ENCODE peak calls at places on chromosomes 11 and 22, in eight cellular contexts. J is prostate gland, S is astrocyte of the spinal cord, W is right atrium auricular region, T is B cell, Z is lower lobe of right lung, I is tibial artery, H is OCI-LY7. B is an unnamed sample.

GRCh38 chr11:45657496-45658260 is 7.7 kb downstream of the CHST1 start:
- DNase-seq in J (no peak), S (no peak), W (no peak), T (no peak), Z (no peak), I (no peak), H (no peak), B (no peak)

GRCh38 chr11:44110231-44110679 is 14.8 kb downstream of the EXT2 start:
- DNase-seq in J (peak), S (peak), W (no peak), T (peak), Z (no peak), I (peak), H (peak), B (no peak)

GRCh38 chr22:43554694-43555365 is 143.0 kb downstream of the MPPED1 start:
- DNase-seq in J (no peak), S (no peak), W (peak), T (no peak), Z (no peak), I (no peak), H (no peak), B (no peak)

GRCh38 chr11:118623291-118623655 is 15.9 kb downstream of the PHLDB1 start:
- DNase-seq in J (peak), S (peak), W (no peak), T (no peak), Z (peak), I (no peak), H (no peak), B (no peak)

GRCh38 chr11:34256591-34256990 is 101.2 kb downstream of the ABTB2 start:
- DNase-seq in J (no peak), S (no peak), W (no peak), T (no peak), Z (no peak), I (no peak), H (no peak), B (no peak)

GRCh38 chr11:88402192-88402715 is 64.7 kb upstream of the CTSC start:
- DNase-seq in J (no peak), S (peak), W (no peak), T (no peak), Z (no peak), I (no peak), H (no peak), B (no peak)

GRCh38 chr11:126163074-126163700 is 48.3 kb downstream of the RPUSD4 start:
- DNase-seq in J (no peak), S (peak), W (no peak), T (no peak), Z (no peak), I (no peak), H (no peak), B (no peak)

GRCh38 chr11:129836979-129837378 is 21.3 kb downstream of the TMEM45B start:
- DNase-seq in J (no peak), S (no peak), W (no peak), T (no peak), Z (no peak), I (no peak), H (no peak), B (no peak)

GRCh38 chr11:96500440-96500839 is 110.6 kb downstream of the JRKL start:
- DNase-seq in J (no peak), S (no peak), W (no peak), T (no peak), Z (no peak), I (no peak), H (no peak), B (no peak)

GRCh38 chr11:102177974-102178631 is 67.9 kb downstream of the YAP1 start:
- DNase-seq in J (peak), S (peak), W (no peak), T (no peak), Z (no peak), I (no peak), H (no peak), B (no peak)

GRCh38 chr11:61091373-61092279 is 10.7 kb upstream of the CD5 start:
- DNase-seq in J (no peak), S (peak), W (no peak), T (no peak), Z (no peak), I (no peak), H (no peak), B (no peak)

GRCh38 chr11:19951558-19952083 is 208.7 kb downstream of the DBX1 start:
- DNase-seq in J (peak), S (peak), W (no peak), T (peak), Z (no peak), I (no peak), H (peak), B (no peak)

GRCh38 chr11:4054643-4055042 is 40.0 kb upstream of the RRM1 start:
- DNase-seq in J (no peak), S (no peak), W (no peak), T (no peak), Z (no peak), I (no peak), H (no peak), B (no peak)

GRCh38 chr22:25700996-25701815 is 40.8 kb upstream of the MYO18B start:
- DNase-seq in J (no peak), S (peak), W (no peak), T (no peak), Z (no peak), I (no peak), H (no peak), B (no peak)

GRCh38 chr11:114624455-114625207 is 29.0 kb upstream of the NXPE4 start:
- DNase-seq in J (no peak), S (no peak), W (no peak), T (no peak), Z (no peak), I (no peak), H (no peak), B (no peak)

GRCh38 chr11:35160902-35161585 is 22.1 kb downstream of the CD44 start:
- DNase-seq in J (no peak), S (no peak), W (no peak), T (no peak), Z (no peak), I (no peak), H (no peak), B (no peak)

DNA sequence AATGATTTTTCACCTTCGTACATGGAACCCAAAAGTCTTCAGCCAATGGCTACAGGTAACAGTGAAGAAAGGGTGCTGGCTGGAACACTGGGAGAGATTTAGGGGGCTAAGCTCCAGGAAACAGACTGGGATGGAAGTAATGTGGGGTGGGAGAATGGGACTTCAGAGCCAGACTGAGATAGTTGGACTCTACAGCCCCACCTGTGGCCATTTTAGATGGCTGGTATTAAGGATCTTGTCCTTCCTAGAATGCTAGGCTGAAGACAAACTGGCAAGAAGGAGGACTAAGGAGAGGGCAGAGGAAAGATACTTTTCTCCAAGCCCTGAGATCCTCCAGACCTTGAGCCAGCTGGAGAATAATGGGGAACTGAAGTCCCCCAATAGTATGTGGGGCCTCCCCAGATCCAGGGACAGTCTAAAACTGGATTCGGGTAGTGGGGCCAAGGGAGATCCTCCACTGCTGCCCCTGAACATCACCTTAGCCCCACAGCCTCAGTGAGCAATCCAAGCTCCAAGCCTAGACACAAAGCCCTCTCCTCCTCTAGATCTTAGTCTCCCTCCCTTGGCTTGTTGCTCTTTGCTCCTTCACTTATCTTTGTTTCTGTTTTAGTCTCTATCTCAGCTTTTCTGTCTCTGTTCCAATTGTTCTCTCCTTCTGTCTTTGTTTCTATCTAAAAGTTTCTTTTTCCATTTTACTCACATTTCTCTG is 16.1 kb upstream of the RRAS2 start:
- DNase-seq in J (no peak), S (no peak), W (no peak), T (no peak), Z (no peak), I (no peak), H (no peak), B (no peak)
- TF ChIP-seq CTCF in J (no peak), S (peak), W (no peak), T (peak), Z (no peak), I (no peak), H (peak), B (no peak)

GRCh38 chr11:66443602-66444001 is 5.0 kb upstream of the MRPL11 start:
- DNase-seq in J (no peak), S (peak), W (no peak), T (no peak), Z (no peak), I (no peak), H (no peak), B (peak)

GRCh38 chr11:66438009-66438503 is 592 bp downstream of the MRPL11 start:
- DNase-seq in J (no peak), S (no peak), W (no peak), T (no peak), Z (no peak), I (no peak), H (no peak), B (no peak)

DNA sequence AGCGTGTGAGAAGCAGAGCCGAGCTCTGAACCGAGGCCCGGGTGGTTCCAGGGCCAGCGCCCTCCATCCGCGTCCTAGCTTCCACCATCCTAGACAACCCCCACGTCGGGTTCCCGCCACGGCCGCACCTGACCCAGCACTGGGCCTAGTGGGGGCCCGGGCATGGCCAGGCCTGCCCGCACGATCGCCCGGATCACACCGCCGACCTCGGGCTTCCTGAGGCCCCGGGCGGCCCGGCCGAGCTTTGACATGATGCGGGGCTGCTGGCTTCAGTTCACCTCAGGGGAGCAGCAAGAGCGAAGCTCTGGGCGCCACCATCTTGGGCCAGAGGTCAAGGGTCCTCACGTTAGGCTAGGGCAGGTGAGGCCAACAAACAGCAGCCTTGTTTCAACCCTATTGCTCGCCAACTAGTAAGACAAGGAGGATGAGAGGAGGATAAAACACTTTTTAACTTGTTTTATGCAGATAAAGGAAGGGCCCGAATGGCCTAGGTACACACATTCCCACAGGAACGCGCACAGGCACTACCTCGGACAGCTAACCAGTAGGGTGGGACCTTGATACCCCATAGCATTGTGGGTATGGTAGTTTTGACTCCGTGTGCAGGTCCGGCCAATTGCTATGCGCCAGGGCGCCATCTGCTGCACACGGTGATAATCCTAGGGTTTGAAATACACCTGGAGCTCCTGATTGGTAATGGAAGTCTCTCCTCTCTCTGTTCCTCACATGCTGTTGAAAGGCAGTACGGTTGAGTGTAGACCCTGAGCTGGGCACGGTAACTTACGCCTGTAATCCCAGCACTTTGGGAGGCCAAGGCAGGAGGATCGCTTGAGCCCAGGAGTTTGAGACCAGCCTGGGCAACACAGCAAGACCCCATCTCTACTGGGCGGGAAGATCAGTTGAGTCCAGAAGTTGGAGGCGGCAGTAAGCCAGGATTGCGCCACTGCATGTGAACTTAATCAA is at the start of gene MRPL11:
- DNase-seq in J (peak), S (peak), W (peak), T (peak), Z (peak), I (peak), H (peak), B (peak)
- TF ChIP-seq CTCF in J (peak), S (peak), W (peak), T (peak), Z (peak), I (peak), H (peak), B (peak)

DNA sequence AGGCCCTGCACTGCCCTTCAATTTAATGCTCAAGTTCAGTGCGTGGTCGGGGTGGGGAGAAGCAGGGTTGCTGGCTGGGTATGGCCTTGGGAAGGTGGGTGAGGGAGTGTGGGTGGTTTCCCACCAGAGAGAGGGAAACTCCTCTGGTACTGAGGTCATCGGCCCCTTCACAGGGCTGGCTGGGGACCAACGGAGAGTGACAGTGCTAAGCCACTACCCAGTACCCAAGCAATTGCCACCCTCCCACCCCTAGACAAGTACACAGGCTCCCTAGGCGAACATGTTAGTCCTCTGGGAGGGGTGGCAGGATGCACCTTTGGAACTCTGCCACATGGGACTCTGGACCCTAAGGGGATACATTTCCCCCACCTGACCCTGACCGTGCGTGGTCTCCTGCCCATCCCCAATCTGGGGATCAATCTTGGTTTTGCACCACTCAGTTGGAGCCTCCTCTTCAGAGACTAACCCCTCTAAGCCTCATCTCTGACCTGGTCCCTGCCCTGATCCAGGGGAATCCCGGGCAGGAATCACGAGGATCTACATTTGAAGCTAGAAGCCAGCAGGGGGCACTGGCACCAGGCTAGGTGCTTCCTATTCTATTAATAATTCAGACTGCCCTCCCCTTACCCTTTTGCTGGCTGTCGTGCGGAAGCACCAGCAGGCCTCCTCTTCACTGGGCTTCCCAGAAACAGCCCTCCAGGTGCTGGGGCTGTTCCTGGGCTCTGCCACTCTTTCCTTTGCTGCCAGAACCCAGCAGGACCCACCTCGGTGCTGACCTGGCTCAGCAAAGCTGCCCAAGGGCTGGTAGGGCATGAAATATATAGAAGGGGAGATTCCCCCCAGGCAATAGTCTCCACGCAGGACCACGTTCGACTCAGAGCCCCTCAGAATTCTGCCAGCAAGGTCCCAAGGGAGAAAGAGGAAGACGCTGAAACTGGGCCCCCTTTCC is 377.7 kb downstream of the TENM4 start:
- DNase-seq in J (no peak), S (no peak), W (no peak), T (no peak), Z (no peak), I (no peak), H (no peak), B (no peak)
- TF ChIP-seq CTCF in J (peak), S (peak), W (peak), T (no peak), Z (peak), I (peak), H (peak), B (no peak)

DNA sequence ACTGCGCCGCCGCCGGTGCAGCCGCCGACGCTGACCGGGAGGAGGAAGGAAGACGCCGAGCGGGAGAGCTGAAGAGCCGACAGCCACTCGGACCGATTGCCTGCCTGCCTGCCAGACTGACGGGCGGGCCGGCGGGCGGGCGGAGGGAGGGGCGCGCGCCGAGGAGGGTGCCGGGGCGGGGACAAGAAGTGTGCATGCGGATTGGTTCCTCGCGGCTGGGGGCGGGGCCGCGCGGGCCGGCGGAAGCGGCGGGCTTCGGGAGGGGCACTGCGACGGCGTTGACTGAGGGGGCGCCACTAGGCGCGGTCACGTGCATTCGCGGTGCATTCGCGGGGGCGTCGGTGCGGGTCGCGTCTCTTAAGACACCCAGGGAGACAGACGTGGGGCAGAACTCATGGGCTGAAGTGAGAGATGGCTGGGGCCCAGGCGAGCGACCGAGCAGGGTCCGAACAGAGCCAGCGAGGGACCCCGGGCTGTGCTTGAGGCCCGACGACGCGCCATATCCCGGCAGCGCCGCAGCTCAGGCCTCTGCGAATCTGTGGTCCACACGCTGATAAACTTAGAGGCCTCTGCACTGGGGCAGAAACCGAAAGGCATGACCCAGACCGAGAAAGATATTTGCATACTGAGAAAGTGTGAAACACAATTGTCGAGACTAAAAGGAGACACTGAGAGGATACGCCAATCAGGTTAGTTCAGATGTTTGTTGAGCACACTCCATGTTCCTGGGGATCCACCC is at the start of gene MAPK1:
- DNase-seq in J (peak), S (peak), W (peak), T (peak), Z (peak), I (peak), H (peak), B (peak)
- TF ChIP-seq CTCF in J (peak), S (peak), W (peak), T (peak), Z (peak), I (peak), H (peak), B (peak)